ENCODE peak calls at places on chromosomes 5 and 9, in five cellular contexts. I is heart right ventricle, P is thoracic aorta, Z is NCI-H1417 treated with DMSO at 0.1 percent for 48 hours, X is NCI-H524. Q is an unnamed sample.
A peak's percentile ranks its signal among the peaks of the same experiment; 100 is the strongest.

GRCh38 chr5:140341591-140341990 is 4.8 kb downstream of the HBEGF start:
- DNase-seq in I (peak; percentile 68), P (peak; percentile 64), Z (no peak), X (no peak), Q (no peak)

GRCh38 chr5:14733661-14734060 is 69.1 kb downstream of the OTULIN start:
- DNase-seq in I (no peak), P (no peak), Z (no peak), X (no peak), Q (no peak)

GRCh38 chr5:61450880-61451279 is 118.8 kb downstream of the ZSWIM6 start:
- DNase-seq in I (no peak), P (no peak), Z (peak; percentile 11), X (peak; percentile 48), Q (no peak)

GRCh38 chr9:134399435-134400056 is 73.3 kb downstream of the RXRA start:
- DNase-seq in I (no peak), P (no peak), Z (no peak), X (no peak), Q (no peak)

GRCh38 chr9:135032868-135033460 is 54.5 kb upstream of the OLFM1 start:
- DNase-seq in I (no peak), P (no peak), Z (no peak), X (no peak), Q (no peak)

GRCh38 chr5:112784726-112785125 is 47.0 kb downstream of the APC start:
- DNase-seq in I (no peak), P (no peak), Z (no peak), X (no peak), Q (no peak)

GRCh38 chr5:126119894-126120442 is 303.2 kb upstream of the GRAMD2B start:
- DNase-seq in I (no peak), P (no peak), Z (no peak), X (no peak), Q (no peak)

GRCh38 chr9:100581661-100582060 is 3.8 kb downstream of the CAVIN4 start:
- DNase-seq in I (no peak), P (no peak), Z (peak; percentile 6), X (no peak), Q (no peak)

GRCh38 chr5:110072646-110073045 is 382.9 kb downstream of the MAN2A1 start:
- DNase-seq in I (no peak), P (no peak), Z (no peak), X (no peak), Q (no peak)

GRCh38 chr5:73441377-73441776 is 7.2 kb downstream of the FOXD1 start:
- DNase-seq in I (no peak), P (no peak), Z (no peak), X (no peak), Q (no peak)

GRCh38 chr9:98401140-98402025 is 145.9 kb upstream of the TBC1D2 start:
- DNase-seq in I (no peak), P (no peak), Z (no peak), X (peak; percentile 89), Q (no peak)

GRCh38 chr9:13939129-13939528 is 374.8 kb downstream of the NFIB start:
- DNase-seq in I (no peak), P (no peak), Z (no peak), X (no peak), Q (no peak)